ENCODE peak calls at places on chromosomes 5 and 9, in five cellular contexts. Y is CD8-positive, alpha-beta memory T cell; C is transverse colon; G is tibial artery; K is thyroid gland. B is an unnamed sample.

GRCh38 chr9:81861644-81862043 is 66.6 kb upstream of the SPATA31D4 start:
- DNase-seq in G (no peak), K (no peak), C (no peak), Y (no peak), B (no peak)

GRCh38 chr5:173913686-173914321 is 25.7 kb downstream of the CPEB4 start:
- DNase-seq in G (no peak), Y (no peak), C (no peak), K (no peak), B (no peak)

GRCh38 chr5:56066931-56067450 is 72.2 kb upstream of the IL6ST start:
- DNase-seq in Y (no peak), C (no peak), G (no peak), K (no peak), B (no peak)

GRCh38 chr5:19739691-19740090 is 248.3 kb downstream of the CDH18 start:
- DNase-seq in K (no peak), Y (no peak), C (no peak), G (no peak), B (no peak)

GRCh38 chr9:27365977-27366376 is 69.0 kb upstream of the EQTN start:
- DNase-seq in Y (peak; percentile 2), G (no peak), K (no peak), C (no peak), B (no peak)

GRCh38 chr5:68178579-68178978 is 37.0 kb upstream of the PIK3R1 start:
- DNase-seq in C (no peak), Y (no peak), G (no peak), K (no peak), B (no peak)

GRCh38 chr5:157347301-157348048 is 81.6 kb downstream of the CYFIP2 start:
- DNase-seq in C (no peak), K (peak; percentile 66), Y (no peak), G (no peak), B (peak; percentile 28)

GRCh38 chr9:134295101-134295745 is 31.0 kb upstream of the RXRA start:
- DNase-seq in C (no peak), K (no peak), G (no peak), Y (no peak), B (peak; percentile 7)

GRCh38 chr5:173835662-173836061 is 52.5 kb upstream of the CPEB4 start:
- DNase-seq in Y (no peak), K (no peak), G (no peak), C (no peak), B (no peak)

GRCh38 chr9:106846847-106847246 is 16.1 kb upstream of the ZNF462 start:
- DNase-seq in G (no peak), K (no peak), Y (no peak), C (no peak), B (no peak)

GRCh38 chr5:60339691-60340191 is 360.2 kb downstream of the DEPDC1B start:
- DNase-seq in K (peak; percentile 54), C (no peak), Y (no peak), G (peak; percentile 64), B (peak; percentile 15)

GRCh38 chr9:76044420-76044819 is 153.9 kb downstream of the PCSK5 start:
- DNase-seq in C (no peak), K (no peak), Y (no peak), G (no peak), B (no peak)

GRCh38 chr9:137972355-137972987 is 94.9 kb downstream of the CACNA1B start:
- DNase-seq in C (no peak), Y (no peak), K (no peak), G (peak; percentile 10), B (no peak)

GRCh38 chr9:30075451-30076199 is 2308.8 kb upstream of the ACO1 start:
- DNase-seq in Y (no peak), G (no peak), C (no peak), K (no peak), B (no peak)

GRCh38 chr5:68762201-68762600 is 331.6 kb upstream of the SLC30A5 start:
- DNase-seq in C (no peak), G (no peak), K (no peak), Y (no peak), B (no peak)

GRCh38 chr5:143001764-143002351 is 231.7 kb downstream of the ARHGAP26 start:
- DNase-seq in Y (no peak), G (no peak), C (no peak), K (no peak), B (no peak)

GRCh38 chr5:132026516-132027008 is 15.1 kb upstream of the ACSL6 start:
- DNase-seq in G (no peak), C (no peak), K (no peak), Y (peak; percentile 76), B (no peak)

GRCh38 chr5:172594867-172595466 is 46.1 kb upstream of the NEURL1B start:
- DNase-seq in Y (no peak), G (no peak), K (no peak), C (no peak), B (peak; percentile 2)

GRCh38 chr9:126985870-126986498 is 71.4 kb downstream of the RALGPS1 start:
- DNase-seq in Y (peak; percentile 94), C (peak; percentile 82), G (peak; percentile 57), K (peak; percentile 36), B (peak; percentile 70)

GRCh38 chr5:172790496-172790889 is 19.5 kb upstream of the DUSP1 start:
- DNase-seq in K (no peak), C (no peak), G (no peak), Y (no peak), B (no peak)

GRCh38 chr9:134891016-134891589 is 10.5 kb downstream of the FCN2 start:
- DNase-seq in C (no peak), G (no peak), K (no peak), Y (no peak), B (no peak)

GRCh38 chr9:124676159-124676551 is 95.0 kb downstream of the NR6A1 start:
- DNase-seq in K (peak; percentile 37), C (no peak), G (peak; percentile 32), Y (no peak), B (no peak)

GRCh38 chr5:151195622-151196021 is 28.3 kb downstream of the CCDC69 start:
- DNase-seq in C (no peak), Y (no peak), K (no peak), G (no peak), B (no peak)

GRCh38 chr9:109451311-109452025 is 46.6 kb downstream of the PTPN3 start:
- DNase-seq in G (no peak), C (no peak), Y (no peak), K (no peak), B (no peak)

GRCh38 chr9:113587471-113588031 is 124.0 kb downstream of the RGS3 start:
- DNase-seq in K (no peak), G (peak; percentile 53), Y (no peak), C (no peak), B (peak; percentile 77)

GRCh38 chr9:133585481-133586367 is 23.5 kb downstream of the FAM163B start:
- DNase-seq in G (no peak), K (no peak), Y (no peak), C (no peak), B (no peak)

GRCh38 chr5:72812483-72812882 is 4.0 kb upstream of the TNPO1 start:
- DNase-seq in K (no peak), Y (no peak), C (no peak), G (no peak), B (no peak)

GRCh38 chr5:125587631-125588030 is 835.6 kb upstream of the GRAMD2B start:
- DNase-seq in C (no peak), G (no peak), Y (no peak), K (no peak), B (no peak)

GRCh38 chr5:96629774-96630173 is 32.4 kb upstream of the CAST start:
- DNase-seq in C (no peak), G (peak; percentile 23), Y (no peak), K (peak; percentile 18), B (no peak)

GRCh38 chr9:92986175-92987110 is 39.1 kb downstream of the FGD3 start:
- DNase-seq in G (no peak), Y (peak; percentile 45), C (no peak), K (peak; percentile 68), B (no peak)

GRCh38 chr9:17222932-17223331 is 88.1 kb downstream of the CNTLN start:
- DNase-seq in G (no peak), K (no peak), C (no peak), Y (no peak), B (no peak)

GRCh38 chr5:119417891-119418781 is 34.2 kb upstream of the HSD17B4 start:
- DNase-seq in K (no peak), C (no peak), G (no peak), Y (no peak), B (no peak)

GRCh38 chr5:73994963-73995362 is 369.0 kb downstream of the ARHGEF28 start:
- DNase-seq in K (no peak), C (no peak), G (no peak), Y (no peak), B (no peak)

GRCh38 chr5:90305022-90305720 is 104.4 kb downstream of the CETN3 start:
- DNase-seq in G (no peak), K (no peak), Y (no peak), C (no peak), B (no peak)

GRCh38 chr9:36204906-36205547 is 14.3 kb downstream of the CLTA start:
- DNase-seq in K (no peak), G (no peak), C (no peak), Y (no peak), B (no peak)
- H3K36me3 ChIP-seq in K (peaks cover 71% of the 10 kb centered on the region), G (peaks cover 64% of the 10 kb centered on the region), C (no peaks in the 10 kb centered on the region), Y (peaks cover 79% of the 10 kb centered on the region), B (peaks cover 98% of the 10 kb centered on the region)

DNA sequence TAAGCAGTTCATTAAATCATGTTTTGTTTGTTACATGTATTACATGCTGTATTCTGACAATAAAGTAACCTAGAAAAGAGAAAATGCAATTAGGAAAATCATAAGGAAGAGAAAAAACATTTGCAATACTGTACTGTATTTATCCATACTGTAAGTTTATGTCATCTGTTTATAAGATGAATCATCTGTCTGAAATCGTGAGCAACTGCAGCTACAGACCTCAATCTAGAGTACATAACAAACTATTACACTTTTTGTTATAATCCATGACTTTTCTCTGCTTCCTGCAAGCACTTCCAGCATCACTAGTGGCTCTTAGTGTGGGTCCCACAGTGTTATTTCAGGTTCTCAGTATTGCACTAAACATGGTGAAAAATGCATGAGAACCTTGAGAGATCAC is 144.4 kb upstream of the NR4A3 start:
- DNase-seq in K (no peak), C (no peak), G (no peak), Y (no peak), B (no peak)
- H3K36me3 ChIP-seq in K (no peaks in the 10 kb centered on the region), C (no peaks in the 10 kb centered on the region), G (no peaks in the 10 kb centered on the region), Y (no peaks in the 10 kb centered on the region), B (no peaks in the 10 kb centered on the region)

DNA sequence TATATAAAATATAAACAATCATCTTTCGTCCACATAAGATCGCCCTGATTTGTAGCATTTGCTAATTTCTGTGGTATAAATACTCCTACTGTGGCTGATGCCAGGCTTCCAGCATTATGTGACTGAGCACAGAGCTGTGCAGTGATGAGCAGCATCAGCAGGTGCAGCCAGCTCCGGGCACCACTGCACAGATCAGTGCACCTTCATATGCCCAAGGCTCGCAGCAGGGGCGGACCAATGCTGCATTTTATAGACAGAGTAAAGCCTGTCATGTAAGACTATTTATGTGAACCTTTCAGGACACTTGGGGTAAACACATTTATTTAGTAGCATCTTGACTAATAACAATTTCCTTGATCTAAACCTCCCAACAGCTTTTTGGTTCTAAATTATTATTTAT is 53.1 kb downstream of the LMNB1 start:
- DNase-seq in G (no peak), Y (no peak), C (no peak), K (no peak), B (no peak)
- H3K36me3 ChIP-seq in G (no peaks in the 10 kb centered on the region), Y (peaks cover 17% of the 10 kb centered on the region), C (no peaks in the 10 kb centered on the region), K (no peaks in the 10 kb centered on the region), B (no peaks in the 10 kb centered on the region)

DNA sequence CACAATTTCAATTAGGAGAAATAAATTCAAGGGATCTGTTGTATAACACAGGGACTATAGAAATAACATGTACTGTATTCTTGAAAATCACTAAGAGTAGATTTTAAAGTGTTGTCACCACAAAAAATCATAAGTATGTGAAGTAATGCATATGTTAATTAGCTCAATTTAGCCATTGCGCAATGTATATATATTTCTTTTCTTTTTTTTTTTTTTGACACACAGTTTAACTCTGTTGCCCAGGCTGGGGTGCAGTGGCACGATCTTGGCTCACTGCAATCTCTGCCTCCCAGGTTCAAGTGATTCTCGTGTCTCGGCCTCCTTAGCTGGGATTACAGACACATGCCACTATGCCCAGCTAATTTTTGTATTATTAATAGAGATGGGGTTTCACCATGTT is 70.2 kb downstream of the XRCC4 start:
- DNase-seq in Y (no peak), K (no peak), G (no peak), C (no peak), B (no peak)
- H3K36me3 ChIP-seq in Y (no peaks in the 10 kb centered on the region), K (no peaks in the 10 kb centered on the region), G (no peaks in the 10 kb centered on the region), C (no peaks in the 10 kb centered on the region), B (no peaks in the 10 kb centered on the region)